ENCODE peak calls at places on chromosomes 2 and 18, in six cellular contexts. M is NT2/D1; C is A549; L is CD8-positive, alpha-beta T cell; O is SJSA1; Q is aorta. T is an unnamed sample.

GRCh38 chr2:241733391-241734207 is 831 bp upstream of the D2HGDH start:
- DNase-seq in C (no peak), O (no peak), L (no peak), M (no peak), Q (no peak), T (no peak)

GRCh38 chr2:62934501-62934900 is 116.1 kb upstream of the OTX1 start:
- DNase-seq in M (no peak), Q (no peak), O (no peak), L (no peak), C (no peak), T (no peak)

GRCh38 chr2:174771136-174771535 is 6.9 kb upstream of the CHRNA1 start:
- DNase-seq in Q (no peak), O (no peak), M (no peak), C (no peak), L (no peak), T (no peak)

GRCh38 chr2:222919841-222920609 is 59.2 kb downstream of the ACSL3 start:
- DNase-seq in C (peak; percentile 34), Q (no peak), O (peak; percentile 60), L (no peak), M (no peak), T (no peak)

GRCh38 chr2:239719791-239720410 is 305.2 kb downstream of the NDUFA10 start:
- DNase-seq in C (no peak), O (peak; percentile 33), M (no peak), L (no peak), Q (no peak), T (no peak)

GRCh38 chr2:113064898-113065297 is 2.9 kb upstream of the IL1F10 start:
- DNase-seq in Q (no peak), M (no peak), L (no peak), C (no peak), O (peak; percentile 16), T (no peak)

GRCh38 chr2:109351164-109351756 is 222.3 kb downstream of the SH3RF3 start:
- DNase-seq in O (peak; percentile 82), M (no peak), C (no peak), L (no peak), Q (peak; percentile 91), T (peak; percentile 77)

GRCh38 chr2:241965931-241966412 is 96.4 kb downstream of the RTP5 start:
- DNase-seq in O (peak; percentile 95), C (no peak), M (peak; percentile 58), Q (no peak), L (peak; percentile 65), T (no peak)

GRCh38 chr2:161337247-161337646 is 29.0 kb downstream of the PSMD14 start:
- DNase-seq in Q (no peak), M (no peak), C (no peak), L (no peak), O (no peak), T (no peak)

GRCh38 chr2:34570266-34570872 is 971.3 kb upstream of the FAM98A start:
- DNase-seq in Q (no peak), O (no peak), L (no peak), C (peak; percentile 47), M (peak; percentile 30), T (no peak)

GRCh38 chr2:27428978-27429541 is 629 bp downstream of the NRBP1 start:
- DNase-seq in O (peak; percentile 86), M (peak; percentile 69), L (peak; percentile 55), C (peak; percentile 89), Q (peak; percentile 94), T (peak; percentile 90)

GRCh38 chr2:88600038-88600465 is 27.2 kb downstream of the EIF2AK3 start:
- DNase-seq in Q (no peak), L (peak; percentile 63), C (peak; percentile 91), M (peak; percentile 77), O (peak; percentile 63), T (peak; percentile 59)

GRCh38 chr2:75561566-75562512 is 1.1 kb upstream of the EVA1A start:
- DNase-seq in C (no peak), O (no peak), M (no peak), L (no peak), Q (no peak), T (no peak)

GRCh38 chr2:62222674-62223073 is 26.8 kb downstream of the B3GNT2 start:
- DNase-seq in Q (no peak), M (no peak), L (no peak), O (peak; percentile 18), C (no peak), T (no peak)

GRCh38 chr18:21100678-21101077 is 10.9 kb downstream of the ROCK1 start:
- DNase-seq in M (no peak), O (no peak), L (no peak), Q (no peak), C (no peak), T (no peak)

GRCh38 chr2:47569658-47570398 is 166.9 kb downstream of the MSH2 start:
- DNase-seq in M (no peak), O (no peak), C (peak; percentile 33), L (no peak), Q (no peak), T (no peak)

GRCh38 chr2:113216891-113217454 is 43.2 kb downstream of the PSD4 start:
- DNase-seq in Q (peak; percentile 67), M (no peak), C (no peak), L (no peak), O (no peak), T (no peak)

GRCh38 chr2:221465776-221466175 is 106.3 kb downstream of the EPHA4 start:
- DNase-seq in M (no peak), O (no peak), Q (no peak), C (no peak), L (no peak), T (peak; percentile 21)

GRCh38 chr2:44623622-44624351 is 262.0 kb downstream of the CAMKMT start:
- DNase-seq in M (no peak), O (no peak), Q (no peak), L (no peak), C (peak; percentile 6), T (no peak)

GRCh38 chr2:1645761-1646476 is 98.4 kb downstream of the PXDN start:
- DNase-seq in Q (peak; percentile 64), M (no peak), O (peak; percentile 38), L (no peak), C (no peak), T (no peak)

GRCh38 chr2:123958011-123958410 is 67.1 kb upstream of the CNTNAP5 start:
- DNase-seq in Q (no peak), M (no peak), O (no peak), C (no peak), L (no peak), T (no peak)

GRCh38 chr2:109385506-109385905 is 228.3 kb downstream of the SEPTIN10 start:
- DNase-seq in L (no peak), M (no peak), O (peak; percentile 20), Q (peak; percentile 22), C (no peak), T (no peak)

GRCh38 chr2:9288233-9288632 is 81.6 kb downstream of the ASAP2 start:
- DNase-seq in Q (no peak), C (peak; percentile 43), L (no peak), M (no peak), O (peak; percentile 86), T (no peak)

GRCh38 chr2:877747-878146 is 72.9 kb upstream of the SNTG2 start:
- DNase-seq in L (no peak), M (no peak), Q (no peak), C (no peak), O (peak; percentile 36), T (no peak)

GRCh38 chr18:26460449-26461091 is 87.8 kb downstream of the KCTD1 start:
- DNase-seq in Q (no peak), M (no peak), O (no peak), L (no peak), C (peak; percentile 41), T (peak; percentile 38)

GRCh38 chr2:68284896-68285295 is 32.6 kb upstream of the PPP3R1 start:
- DNase-seq in M (no peak), O (no peak), Q (no peak), C (no peak), L (no peak), T (peak; percentile 55)

GRCh38 chr2:27494284-27494943 is 586 bp downstream of the FNDC4 start:
- DNase-seq in Q (peak; percentile 87), M (no peak), L (no peak), O (no peak), C (no peak), T (no peak)

GRCh38 chr2:239593965-239594771 is 193.3 kb upstream of the HDAC4 start:
- DNase-seq in Q (peak; percentile 66), C (no peak), L (no peak), O (no peak), M (no peak), T (peak; percentile 41)

GRCh38 chr2:207792244-207792785 is 22.6 kb upstream of the FZD5 start:
- DNase-seq in O (peak; percentile 55), C (peak; percentile 88), M (no peak), Q (no peak), L (no peak), T (no peak)

GRCh38 chr2:198657520-198658121 is 800.1 kb downstream of the SATB2 start:
- DNase-seq in C (peak; percentile 36), O (no peak), M (peak; percentile 20), L (no peak), Q (no peak), T (no peak)

GRCh38 chr2:165573534-165574461 is 104.3 kb downstream of the CSRNP3 start:
- DNase-seq in L (no peak), O (no peak), C (peak; percentile 29), Q (no peak), M (peak; percentile 76), T (peak; percentile 60)

GRCh38 chr2:157258520-157259326 is 1.2 kb downstream of the GALNT5 start:
- DNase-seq in O (no peak), L (no peak), C (no peak), M (no peak), Q (no peak), T (no peak)
- H3K4me1 ChIP-seq in O (peaks cover 21% of the 10 kb centered on the region), L (no peaks in the 10 kb centered on the region), C (peaks cover 56% of the 10 kb centered on the region), M (peaks cover 4% of the 10 kb centered on the region), Q (peaks cover 6% of the 10 kb centered on the region), T (peaks cover 9% of the 10 kb centered on the region)

GRCh38 chr2:163662141-163662780 is 73.5 kb downstream of the FIGN start:
- DNase-seq in M (no peak), L (no peak), Q (no peak), O (no peak), C (no peak), T (no peak)
- H3K4me1 ChIP-seq in M (no peaks in the 10 kb centered on the region), L (no peaks in the 10 kb centered on the region), Q (peaks cover 3% of the 10 kb centered on the region), O (peaks cover 56% of the 10 kb centered on the region), C (peaks cover 62% of the 10 kb centered on the region), T (peaks cover 38% of the 10 kb centered on the region)

GRCh38 chr2:219512524-219513216 is 1.6 kb upstream of the ASIC4 start:
- DNase-seq in Q (no peak), L (peak; percentile 7), M (no peak), O (no peak), C (no peak), T (no peak)
- H3K4me1 ChIP-seq in Q (no peaks in the 10 kb centered on the region), L (peaks cover 26% of the 10 kb centered on the region), M (peaks cover 31% of the 10 kb centered on the region), O (peaks cover 10% of the 10 kb centered on the region), C (peaks cover 12% of the 10 kb centered on the region), T (peaks cover 27% of the 10 kb centered on the region)

GRCh38 chr18:79396431-79397287 is 929 bp downstream of the NFATC1 start:
- DNase-seq in Q (peak; percentile 88), M (no peak), L (no peak), O (no peak), C (peak; percentile 45), T (peak; percentile 65)

GRCh38 chr18:79400091-79400590 is 4.4 kb downstream of the NFATC1 start:
- DNase-seq in Q (peak; percentile 91), C (no peak), O (no peak), L (peak; percentile 72), M (no peak), T (peak; percentile 69)

GRCh38 chr18:79397288-79397829 is 1.6 kb downstream of the NFATC1 start:
- DNase-seq in L (no peak), C (no peak), Q (peak; percentile 72), O (no peak), M (no peak), T (no peak)

GRCh38 chr18:79399275-79400081 is 3.7 kb downstream of the NFATC1 start:
- DNase-seq in Q (peak; percentile 81), L (no peak), M (no peak), C (no peak), O (no peak), T (peak; percentile 32)

GRCh38 chr18:79397830-79398761 is 2.4 kb downstream of the NFATC1 start:
- DNase-seq in C (no peak), Q (peak; percentile 78), L (no peak), O (no peak), M (no peak), T (peak; percentile 26)
- H3K4me1 ChIP-seq in C (no peaks in the 10 kb centered on the region), Q (no peaks in the 10 kb centered on the region), L (peaks cover 47% of the 10 kb centered on the region), O (peaks cover 31% of the 10 kb centered on the region), M (peaks cover 7% of the 10 kb centered on the region), T (peaks cover 55% of the 10 kb centered on the region)

T was measured in heart left ventricle.